ENCODE peak calls at places on chromosomes 12 and 14, in five cellular contexts. S is GM20000, U is lung microvascular endothelial cell, M is right cardiac atrium, N is ecto neural progenitor cell. V is an unnamed sample.

GRCh38 chr14:73168274-73168673 is 32.0 kb downstream of the PSEN1 start:
- DNase-seq in S (no peak), U (no peak), M (no peak), N (no peak), V (no peak)

GRCh38 chr12:122099280-122099749 is 20.8 kb downstream of the MLXIP start:
- DNase-seq in S (no peak), U (no peak), M (no peak), N (peak), V (no peak)

GRCh38 chr12:65656904-65657351 is 167.4 kb upstream of the HMGA2 start:
- DNase-seq in S (peak), U (peak), M (no peak), N (no peak), V (no peak)

GRCh38 chr12:12505544-12506501 is 56.8 kb downstream of the DUSP16 start:
- DNase-seq in S (peak), U (peak), M (no peak), N (no peak), V (no peak)

GRCh38 chr14:69170848-69171247 is 17.9 kb upstream of the DCAF5 start:
- DNase-seq in S (no peak), U (no peak), M (no peak), N (no peak), V (no peak)

GRCh38 chr12:28498850-28499249 is 308.6 kb downstream of the CCDC91 start:
- DNase-seq in S (no peak), U (no peak), M (no peak), N (no peak), V (no peak)

GRCh38 chr12:5520831-5521230 is 88.9 kb downstream of the NTF3 start:
- DNase-seq in S (no peak), U (no peak), M (no peak), N (no peak), V (no peak)

GRCh38 chr12:5473076-5473475 is 41.2 kb downstream of the NTF3 start:
- DNase-seq in S (no peak), U (peak), M (peak), N (no peak), V (no peak)

GRCh38 chr12:57816001-57816854 is 2.3 kb downstream of the AVIL start:
- DNase-seq in S (no peak), U (no peak), M (no peak), N (no peak), V (no peak)

GRCh38 chr12:7108928-7109920 is at the start of gene C1RL:
- DNase-seq in S (peak), U (peak), M (peak), N (peak), V (peak)

GRCh38 chr14:69090187-69090789 is 62.6 kb downstream of the DCAF5 start:
- DNase-seq in S (no peak), U (peak), M (no peak), N (no peak), V (no peak)

GRCh38 chr12:86170051-86170450 is 86.1 kb downstream of the MGAT4C start:
- DNase-seq in S (no peak), U (no peak), M (no peak), N (no peak), V (no peak)

GRCh38 chr12:26374934-26375333 is 179.6 kb downstream of the SSPN start:
- DNase-seq in S (no peak), U (no peak), M (no peak), N (no peak), V (no peak)

GRCh38 chr12:68176252-68176651 is 16.7 kb upstream of the IFNG start:
- DNase-seq in S (no peak), U (no peak), M (no peak), N (no peak), V (no peak)

GRCh38 chr12:625998-626397 is 37.2 kb downstream of the NINJ2 start:
- DNase-seq in S (no peak), U (no peak), M (no peak), N (no peak), V (no peak)

GRCh38 chr14:36941783-36942521 is 230.5 kb downstream of the SLC25A21 start:
- DNase-seq in S (peak), U (peak), M (peak), N (peak), V (peak)

GRCh38 chr14:68468437-68469207 is 324.2 kb downstream of the ZFP36L1 start:
- DNase-seq in S (no peak), U (no peak), M (no peak), N (no peak), V (no peak)

GRCh38 chr12:110345176-110345651 is 58.3 kb downstream of the ANAPC7 start:
- DNase-seq in S (no peak), U (no peak), M (no peak), N (no peak), V (no peak)

GRCh38 chr14:96098309-96098998 is 59.3 kb downstream of the C14orf132 start:
- DNase-seq in S (peak), U (peak), M (no peak), N (peak), V (no peak)

GRCh38 chr12:25615119-25615518 is 62.0 kb upstream of the LMNTD1 start:
- DNase-seq in S (no peak), U (peak), M (no peak), N (no peak), V (no peak)

GRCh38 chr14:65371784-65372183 is 40.7 kb upstream of the FUT8 start:
- DNase-seq in S (peak), U (no peak), M (no peak), N (no peak), V (no peak)

GRCh38 chr12:84159245-84159644 is 753.4 kb downstream of the SLC6A15 start:
- DNase-seq in S (no peak), U (no peak), M (no peak), N (no peak), V (no peak)

GRCh38 chr14:23361320-23361719 is 3.7 kb downstream of the EFS start:
- DNase-seq in S (no peak), U (no peak), M (peak), N (no peak), V (no peak)

GRCh38 chr12:111010061-111010460 is 89.7 kb upstream of the MYL2 start:
- DNase-seq in S (no peak), U (peak), M (no peak), N (no peak), V (no peak)

GRCh38 chr12:45598761-45599160 is 130.7 kb upstream of the ARID2 start:
- DNase-seq in S (no peak), U (no peak), M (no peak), N (no peak), V (no peak)

GRCh38 chr14:56005580-56006053 is 112.6 kb upstream of the PELI2 start:
- DNase-seq in S (no peak), U (no peak), M (peak), N (no peak), V (no peak)

GRCh38 chr12:122788387-122788786 is 14.0 kb downstream of the CCDC62 start:
- DNase-seq in S (no peak), U (no peak), M (no peak), N (no peak), V (no peak)

V was measured in heart left ventricle.